ENCODE peak calls at places on chromosomes 7 and 10, in six cellular contexts. Y is AG04449, V is lung, O is NCI-H2107, G is lower lobe of right lung, F is bronchial epithelial cell. A is an unnamed sample.
A peak's percentile ranks its signal among the peaks of the same experiment; 100 is the strongest.

GRCh38 chr10:15642095-15642494 is 77.6 kb downstream of the ITGA8 start:
- DNase-seq in Y (peak; percentile 9), F (no peak), O (no peak), V (no peak), G (no peak), A (no peak)

GRCh38 chr10:60905580-60905979 is 38.4 kb downstream of the RHOBTB1 start:
- DNase-seq in O (no peak), G (peak; percentile 54), Y (peak; percentile 28), F (no peak), V (peak; percentile 60), A (no peak)

GRCh38 chr7:2709553-2710165 is 21.7 kb downstream of the AMZ1 start:
- DNase-seq in G (peak; percentile 84), F (peak; percentile 45), O (peak; percentile 40), Y (no peak), V (peak; percentile 63), A (no peak)

GRCh38 chr10:110893559-110894179 is 21.9 kb downstream of the PDCD4 start:
- DNase-seq in G (no peak), V (no peak), Y (no peak), F (peak; percentile 64), O (no peak), A (peak; percentile 28)

GRCh38 chr7:155721056-155721455 is 76.6 kb downstream of the RBM33 start:
- DNase-seq in Y (no peak), F (no peak), O (no peak), G (no peak), V (no peak), A (no peak)

GRCh38 chr7:76337147-76337546 is 21.6 kb downstream of the YWHAG start:
- DNase-seq in O (no peak), F (no peak), Y (no peak), V (no peak), G (no peak), A (no peak)

GRCh38 chr10:69786791-69787190 is 14.9 kb upstream of the COL13A1 start:
- DNase-seq in O (no peak), Y (no peak), G (no peak), V (no peak), F (peak; percentile 53), A (no peak)

GRCh38 chr10:114356786-114357588 is 47.3 kb downstream of the AFAP1L2 start:
- DNase-seq in V (no peak), Y (no peak), O (no peak), F (peak; percentile 66), G (no peak), A (no peak)

GRCh38 chr10:75399461-75400162 is 2.0 kb downstream of the ZNF503 start:
- DNase-seq in Y (peak; percentile 5), F (no peak), V (peak; percentile 84), O (peak; percentile 47), G (peak; percentile 87), A (peak; percentile 7)

GRCh38 chr7:94620703-94621118 is 35.2 kb downstream of the SGCE start:
- DNase-seq in V (peak; percentile 56), Y (peak; percentile 82), G (peak; percentile 46), O (peak; percentile 28), F (peak; percentile 95), A (no peak)

GRCh38 chr7:98202367-98203195 is 8.7 kb upstream of the BHLHA15 start:
- DNase-seq in F (peak; percentile 10), Y (no peak), V (no peak), O (no peak), G (no peak), A (peak; percentile 18)

GRCh38 chr10:131750973-131751826 is 149.6 kb upstream of the PPP2R2D start:
- DNase-seq in G (no peak), V (no peak), Y (no peak), F (no peak), O (no peak), A (no peak)

GRCh38 chr7:98133181-98133580 is 26.5 kb downstream of the LMTK2 start:
- DNase-seq in O (no peak), F (peak; percentile 21), V (no peak), Y (no peak), G (no peak), A (peak; percentile 38)

GRCh38 chr7:101174322-101174854 is 5.7 kb downstream of the NAT16 start:
- DNase-seq in Y (no peak), V (no peak), G (no peak), F (no peak), O (no peak), A (no peak)

GRCh38 chr7:95861041-95861440 is 88.7 kb downstream of the DYNC1I1 start:
- DNase-seq in G (no peak), V (no peak), Y (no peak), O (no peak), F (no peak), A (no peak)

GRCh38 chr10:13787015-13787421 is 200.3 kb downstream of the PRPF18 start:
- DNase-seq in V (no peak), F (peak; percentile 86), O (no peak), Y (no peak), G (no peak), A (no peak)

GRCh38 chr7:11491811-11492210 is 340.2 kb downstream of the THSD7A start:
- DNase-seq in G (no peak), F (no peak), V (no peak), Y (no peak), O (no peak), A (no peak)

GRCh38 chr10:85643171-85643838 is 723.3 kb downstream of the GRID1 start:
- DNase-seq in G (no peak), Y (no peak), O (no peak), V (no peak), F (no peak), A (no peak)

GRCh38 chr7:66627151-66627681 is 1.5 kb upstream of the KCTD7 start:
- DNase-seq in V (no peak), G (no peak), F (no peak), O (no peak), Y (no peak), A (no peak)

GRCh38 chr10:122426834-122427233 is 27.6 kb upstream of the ARMS2 start:
- DNase-seq in O (no peak), V (no peak), Y (no peak), F (no peak), G (no peak), A (no peak)

GRCh38 chr10:98435178-98435577 is 11.6 kb downstream of the HPS1 start:
- DNase-seq in Y (no peak), F (no peak), V (no peak), O (no peak), G (no peak), A (no peak)

GRCh38 chr10:28744021-28744420 is 66.7 kb downstream of the BAMBI start:
- DNase-seq in G (no peak), Y (no peak), V (no peak), F (no peak), O (no peak), A (no peak)

GRCh38 chr7:27159278-27160146 is 3.0 kb upstream of the HOXA7 start:
- DNase-seq in V (no peak), O (no peak), G (no peak), F (no peak), Y (no peak), A (no peak)

GRCh38 chr7:1407883-1408282 is 51.4 kb downstream of the MICALL2 start:
- DNase-seq in G (no peak), Y (no peak), V (no peak), F (no peak), O (no peak), A (no peak)

GRCh38 chr10:3139135-3139910 is 33.3 kb downstream of the PITRM1 start:
- DNase-seq in V (no peak), Y (no peak), G (no peak), F (no peak), O (no peak), A (no peak)

GRCh38 chr7:141891338-141891737 is 24.9 kb upstream of the OR9A4 start:
- DNase-seq in G (no peak), F (no peak), V (no peak), Y (no peak), O (no peak), A (no peak)

GRCh38 chr10:71040890-71041590 is 152.7 kb upstream of the PCBD1 start:
- DNase-seq in Y (no peak), F (no peak), O (no peak), G (no peak), V (no peak), A (no peak)

A was measured in KG1.